ENCODE peak calls at places on chromosomes 1 and 21, in four cellular contexts. J, B, A and X are unnamed samples.

GRCh38 chr1:192445849-192446489 is 129.2 kb downstream of the RGS21 start:
- DNase-seq in J (no peak), B (no peak), A (peak), X (peak)

GRCh38 chr1:202967684-202968281 is 726 bp upstream of the CYB5R1 start:
- DNase-seq in B (no peak), J (no peak), A (peak), X (peak)

GRCh38 chr21:46554431-46555224 is 50.3 kb downstream of the S100B start:
- DNase-seq in J (no peak), A (no peak), B (peak), X (no peak)

GRCh38 chr1:198837276-198838021 is 198.6 kb downstream of the PTPRC start:
- DNase-seq in B (no peak), A (no peak), J (no peak), X (no peak)

GRCh38 chr1:230632273-230632873 is 9.9 kb upstream of the COG2 start:
- DNase-seq in A (peak), B (no peak), J (no peak), X (peak)

GRCh38 chr1:86758570-86758969 is 54.2 kb downstream of the SH3GLB1 start:
- DNase-seq in J (no peak), B (no peak), A (peak), X (peak)

GRCh38 chr21:36388835-36389234 is 3.6 kb downstream of the CHAF1B start:
- DNase-seq in B (peak), A (no peak), J (no peak), X (peak)

GRCh38 chr1:44049839-44050238 is 18.6 kb upstream of the SLC6A9 start:
- DNase-seq in A (no peak), B (no peak), J (no peak), X (no peak)

GRCh38 chr1:159970932-159971342 is 16.9 kb upstream of the SLAMF9 start:
- DNase-seq in B (peak), J (no peak), A (no peak), X (no peak)

GRCh38 chr1:184462170-184462569 is 75.3 kb downstream of the C1orf21 start:
- DNase-seq in J (no peak), A (no peak), B (no peak), X (no peak)

GRCh38 chr1:206141996-206142395 is 24.8 kb upstream of the AVPR1B start:
- DNase-seq in A (no peak), B (no peak), J (no peak), X (no peak)

GRCh38 chr1:15515026-15515663 is 8.9 kb downstream of the CASP9 start:
- DNase-seq in J (no peak), A (no peak), B (no peak), X (no peak)